ENCODE peak calls at places on chromosomes 1 and 21, in nine cellular contexts. M is HuH-7; D is NCI-H774; G is AG08396; B is hypothalamus; C is IMR-90; E is amniotic epithelial cell; S is effector memory CD8-positive, alpha-beta T cell; R is activated CD4-positive, alpha-beta T cell treated with anti-CD3 and anti-CD28 coated beads for 1 hour. Y is an unnamed sample.

GRCh38 chr21:40404319-40404906 is 442.5 kb downstream of the DSCAM start:
- DNase-seq in M (no peak), D (peak; percentile 76), G (no peak), B (no peak), C (no peak), E (no peak), S (no peak), R (no peak), Y (no peak)

GRCh38 chr1:221419513-221420088 is 322.3 kb downstream of the DUSP10 start:
- DNase-seq in M (no peak), D (no peak), G (peak; percentile 19), B (no peak), C (peak; percentile 92), E (peak; percentile 92), S (no peak), R (no peak), Y (no peak)

GRCh38 chr1:22241811-22242210 is 98.9 kb upstream of the WNT4 start:
- DNase-seq in M (no peak), D (no peak), G (no peak), B (no peak), C (no peak), E (no peak), S (no peak), R (no peak), Y (no peak)

GRCh38 chr1:151680812-151681211 is 35.8 kb downstream of the CELF3 start:
- DNase-seq in M (no peak), D (no peak), G (peak; percentile 73), B (no peak), C (peak; percentile 89), E (peak; percentile 85), S (no peak), R (no peak), Y (no peak)

GRCh38 chr1:147643974-147644373 is 26.4 kb downstream of the ACP6 start:
- DNase-seq in M (no peak), D (no peak), G (no peak), B (no peak), C (no peak), E (no peak), S (no peak), R (no peak), Y (no peak)

GRCh38 chr1:59092126-59092525 is 204.8 kb upstream of the FGGY start:
- DNase-seq in M (no peak), D (no peak), G (no peak), B (no peak), C (peak; percentile 50), E (no peak), S (no peak), R (no peak), Y (no peak)

GRCh38 chr1:26602378-26602959 is 72.9 kb downstream of the RPS6KA1 start:
- DNase-seq in M (peak; percentile 65), D (peak; percentile 24), G (peak; percentile 69), B (peak; percentile 4), C (peak; percentile 68), E (peak; percentile 56), S (peak; percentile 58), R (no peak), Y (peak; percentile 77)

GRCh38 chr1:193519922-193520321 is 333.5 kb upstream of the B3GALT2 start:
- DNase-seq in M (peak; percentile 3), D (no peak), G (no peak), B (no peak), C (no peak), E (no peak), S (no peak), R (no peak), Y (no peak)

GRCh38 chr1:216183007-216183406 is 240.2 kb downstream of the USH2A start:
- DNase-seq in M (no peak), D (peak; percentile 28), G (no peak), B (no peak), C (peak; percentile 65), E (no peak), S (no peak), R (no peak), Y (no peak)

GRCh38 chr21:41976611-41977010 is 22.8 kb upstream of the C2CD2 start:
- DNase-seq in M (no peak), D (no peak), G (no peak), B (no peak), C (no peak), E (no peak), S (no peak), R (no peak), Y (no peak)